ENCODE peak calls at places on chromosomes 12 and 14, in ten cellular contexts. C is heart right ventricle, Q is PC-3, H is cardiac muscle cell, T is colonic mucosa, W is tibial artery, L is ovary, N is right lobe of liver, S is esophagus squamous epithelium, K is neuronal stem cell. Z is an unnamed sample. For H3K4me1, the result is how much of the 10 kb centered on the place peaks cover.

GRCh38 chr14:93764211-93764659 is 24.1 kb downstream of the PRIMA1 start:
- DNase-seq in L (no peak), C (peak), H (peak), S (no peak), N (no peak), K (no peak), W (peak), T (no peak), Q (peak), Z (no peak)

GRCh38 chr12:120007272-120007671 is 18.2 kb downstream of the BICDL1 start:
- DNase-seq in W (no peak), Q (no peak), S (no peak), C (no peak), L (no peak), N (no peak), T (no peak), H (no peak), K (no peak), Z (no peak)

GRCh38 chr14:100030441-100031153 is 34.6 kb upstream of the EVL start:
- DNase-seq in Q (peak), K (no peak), W (no peak), S (no peak), N (no peak), T (no peak), L (no peak), H (peak), C (no peak), Z (no peak)

GRCh38 chr12:96828169-96828789 is 78.8 kb upstream of the NEDD1 start:
- DNase-seq in C (no peak), S (no peak), N (no peak), H (no peak), W (no peak), T (no peak), Q (no peak), L (no peak), K (no peak), Z (no peak)

GRCh38 chr14:69617796-69618195 is 6.4 kb downstream of the SUSD6 start:
- DNase-seq in S (no peak), Q (no peak), K (no peak), W (no peak), T (no peak), C (no peak), N (no peak), L (no peak), H (no peak), Z (no peak)

GRCh38 chr12:81078469-81079196 is 754 bp downstream of the ACSS3 start:
- DNase-seq in Q (no peak), L (peak), T (no peak), C (peak), W (peak), K (no peak), H (peak), N (peak), S (no peak), Z (no peak)

GRCh38 chr14:64663174-64663573 is 41.0 kb upstream of the PLEKHG3 start:
- DNase-seq in T (no peak), C (no peak), N (no peak), Q (no peak), H (no peak), L (no peak), W (no peak), S (no peak), K (no peak), Z (no peak)

GRCh38 chr12:9940370-9940769 is 8.2 kb upstream of the CLEC2A start:
- DNase-seq in Q (peak), T (no peak), C (no peak), W (no peak), H (peak), L (no peak), S (no peak), N (no peak), K (no peak), Z (no peak)

GRCh38 chr12:3896851-3897351 is 23.7 kb upstream of the PARP11 start:
- DNase-seq in S (no peak), T (no peak), K (no peak), L (no peak), N (no peak), W (no peak), H (peak), Q (no peak), C (peak), Z (no peak)

GRCh38 chr12:132393991-132394949 is 64.9 kb upstream of the GALNT9 start:
- DNase-seq in N (no peak), T (no peak), H (no peak), K (no peak), W (peak), Q (peak), S (no peak), L (no peak), C (no peak), Z (no peak)

DNA sequence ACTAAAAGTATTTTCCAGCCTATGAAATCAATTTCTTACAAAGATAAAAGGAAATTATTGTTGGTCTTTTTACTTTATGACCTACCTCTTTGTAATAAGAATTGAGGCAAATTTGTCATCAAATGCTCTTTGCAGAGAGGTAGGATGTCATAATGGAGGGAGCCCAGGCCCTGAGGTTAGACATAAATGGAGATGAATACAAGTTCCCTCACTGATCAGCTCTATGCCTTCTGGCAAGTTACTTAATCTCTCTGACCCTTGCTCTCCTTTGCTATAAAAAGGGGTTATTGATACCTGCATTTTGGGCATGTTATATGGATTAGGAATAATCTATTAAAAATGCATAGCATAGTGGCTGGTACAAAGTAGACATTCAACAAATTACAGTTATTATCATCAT is 146.9 kb upstream of the KRR1 start:
- DNase-seq in K (no peak), Q (peak), W (no peak), T (no peak), L (no peak), S (no peak), N (no peak), H (no peak), C (no peak), Z (no peak)
- H3K4me1 ChIP-seq in K (under half), Q (half or more), W (under half), T (under half), L (under half), S (under half), N (under half), H (under half), C (under half), Z (under half)

GRCh38 chr12:92771011-92771410 is 68.2 kb downstream of the PLEKHG7 start:
- DNase-seq in H (peak), W (no peak), T (no peak), S (no peak), K (no peak), L (no peak), Q (no peak), N (no peak), C (no peak), Z (no peak)

GRCh38 chr12:92764820-92765219 is 62.0 kb downstream of the PLEKHG7 start:
- DNase-seq in N (no peak), S (no peak), L (no peak), Q (no peak), H (peak), W (no peak), K (no peak), C (peak), T (no peak), Z (no peak)

GRCh38 chr12:92765871-92766270 is 63.1 kb downstream of the PLEKHG7 start:
- DNase-seq in K (no peak), T (no peak), H (no peak), W (no peak), C (no peak), Q (no peak), N (no peak), S (no peak), L (no peak), Z (no peak)

GRCh38 chr12:92769124-92769901 is 66.5 kb downstream of the PLEKHG7 start:
- DNase-seq in L (no peak), Q (no peak), W (no peak), C (no peak), N (no peak), H (peak), S (no peak), T (no peak), K (no peak), Z (no peak)
- H3K27ac ChIP-seq in L (no peak), Q (no peak), W (no peak), C (peak), N (no peak), H (peak), S (peak), T (no peak), K (no peak), Z (no peak)

DNA sequence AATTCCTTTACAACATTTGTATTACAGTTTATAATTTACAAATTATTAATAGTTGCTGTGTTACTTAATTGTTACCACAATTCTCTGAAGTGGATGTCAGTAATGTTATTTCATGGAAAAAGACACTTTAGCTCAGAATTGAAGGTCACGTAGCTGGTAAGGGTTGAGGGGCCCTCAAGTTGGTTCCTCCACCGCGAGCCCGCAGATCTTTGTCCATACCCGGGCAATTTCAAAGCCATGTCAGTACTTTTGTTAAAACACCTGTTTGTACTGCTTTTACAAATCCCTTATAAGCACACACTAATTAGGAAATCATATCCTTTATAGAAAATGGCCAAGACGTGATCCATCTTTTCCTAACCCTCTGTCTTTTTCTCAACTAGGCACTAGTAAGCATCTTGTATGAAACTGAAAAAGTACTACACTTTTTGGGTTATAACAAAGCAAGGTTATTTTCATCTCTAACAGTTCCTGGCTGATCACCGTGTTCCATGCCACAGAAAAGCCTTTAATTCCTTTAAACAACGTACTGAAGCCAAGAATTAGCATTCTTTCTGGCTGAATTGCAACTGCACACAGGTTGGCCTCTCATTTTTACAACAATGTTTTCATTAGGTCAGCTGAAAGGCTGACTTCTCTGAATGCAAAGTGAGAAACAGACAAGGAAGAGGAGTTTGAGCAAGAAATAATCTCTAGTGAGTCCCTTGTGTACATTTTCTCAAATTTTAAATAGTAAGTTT is 76.1 kb downstream of the CNTN1 start:
- DNase-seq in W (no peak), N (no peak), Q (no peak), T (no peak), S (no peak), H (no peak), C (no peak), K (peak), L (no peak), Z (no peak)
- H3K4me3 ChIP-seq in W (no peak), N (no peak), Q (no peak), T (no peak), S (no peak), H (no peak), C (no peak), K (no peak), L (no peak), Z (no peak)

GRCh38 chr14:105488781-105489606 is 2.1 kb upstream of the TEDC1 start:
- DNase-seq in H (no peak), N (peak), C (peak), Q (no peak), K (no peak), W (no peak), S (no peak), T (peak), L (peak), Z (no peak)
- H3K4me1 ChIP-seq in H (under half), N (under half), C (half or more), Q (under half), K (under half), W (half or more), S (half or more), T (under half), L (under half), Z (under half)

GRCh38 chr12:94643585-94643984 is 6.8 kb downstream of the TMCC3 start:
- DNase-seq in H (peak), Q (peak), T (no peak), S (no peak), W (no peak), K (no peak), N (no peak), L (no peak), C (no peak), Z (no peak)

GRCh38 chr12:94641283-94641682 is 9.1 kb downstream of the TMCC3 start:
- DNase-seq in C (no peak), K (no peak), L (no peak), W (no peak), H (no peak), N (no peak), Q (no peak), T (no peak), S (no peak), Z (no peak)

GRCh38 chr12:94644622-94645021 is 5.7 kb downstream of the TMCC3 start:
- DNase-seq in H (peak), T (no peak), C (no peak), S (no peak), Q (peak), N (peak), W (no peak), L (no peak), K (no peak), Z (no peak)

GRCh38 chr12:94640134-94640928 is 10.0 kb downstream of the TMCC3 start:
- DNase-seq in H (peak), K (no peak), S (no peak), L (no peak), N (no peak), C (no peak), T (no peak), Q (peak), W (no peak), Z (no peak)

DNA sequence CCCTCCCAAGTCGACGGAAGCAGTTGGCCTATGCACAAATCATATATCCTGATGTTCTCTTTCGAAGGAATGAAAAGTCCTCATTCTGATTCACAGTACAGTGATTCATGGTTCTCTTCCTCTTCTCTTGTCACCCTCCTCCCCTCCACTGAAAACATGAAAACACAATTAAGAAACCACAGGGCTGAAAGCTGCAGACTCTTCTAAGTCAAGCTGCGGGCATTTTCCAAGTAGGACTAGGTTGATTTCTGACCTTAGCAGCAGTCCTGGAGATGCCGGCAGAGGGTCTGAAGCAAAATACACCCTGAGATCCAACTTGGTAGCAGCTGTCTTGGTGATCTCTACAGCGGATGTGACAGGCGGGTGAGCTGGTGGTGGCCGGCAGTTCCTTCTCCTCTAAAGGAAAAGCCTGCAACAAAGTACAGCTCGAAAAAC is 6.2 kb downstream of the TMCC3 start:
- DNase-seq in H (peak), C (no peak), W (no peak), T (no peak), K (no peak), Q (peak), L (no peak), S (no peak), N (peak), Z (no peak)
- H3K27ac ChIP-seq in H (no peak), C (peak), W (no peak), T (peak), K (no peak), Q (peak), L (no peak), S (peak), N (peak), Z (no peak)